ENCODE peak calls at places on chromosomes 2 and 18, in six cellular contexts. Y is neural progenitor cell, K is GM13977, J is omental fat pad, F is mucosa of descending colon, V is uterus. D is an unnamed sample.

GRCh38 chr2:69340101-69340775 is 46.8 kb downstream of the GFPT1 start:
- DNase-seq in F (no peak), V (no peak), K (no peak), Y (no peak), J (no peak), D (no peak)

GRCh38 chr2:166393008-166393407 is 17.3 kb upstream of the SCN9A start:
- DNase-seq in V (no peak), J (no peak), K (no peak), F (no peak), Y (no peak), D (no peak)

GRCh38 chr2:239386001-239386670 is 14.7 kb downstream of the HDAC4 start:
- DNase-seq in K (no peak), Y (no peak), V (no peak), F (no peak), J (no peak), D (no peak)

GRCh38 chr2:113167115-113167932 is 6.4 kb upstream of the PSD4 start:
- DNase-seq in V (no peak), K (no peak), F (peak; percentile 84), J (no peak), Y (no peak), D (no peak)

GRCh38 chr2:52416340-52416739 is 1351.3 kb upstream of the CHAC2 start:
- DNase-seq in Y (peak; percentile 45), J (no peak), K (no peak), V (no peak), F (no peak), D (peak; percentile 33)

GRCh38 chr2:206423147-206423546 is 20.2 kb upstream of the ADAM23 start:
- DNase-seq in J (no peak), Y (peak; percentile 39), F (no peak), V (no peak), K (no peak), D (peak; percentile 41)

GRCh38 chr2:165601866-165602636 is 132.6 kb downstream of the CSRNP3 start:
- DNase-seq in J (no peak), F (no peak), V (no peak), Y (no peak), K (no peak), D (peak; percentile 69)

GRCh38 chr2:203759692-203760365 is 53.4 kb downstream of the CD28 start:
- DNase-seq in K (no peak), J (no peak), F (no peak), Y (no peak), V (no peak), D (peak; percentile 87)

GRCh38 chr2:231670892-231671616 is 37.3 kb upstream of the PTMA start:
- DNase-seq in F (peak; percentile 80), V (no peak), Y (peak; percentile 65), J (no peak), K (no peak), D (no peak)

GRCh38 chr18:6294119-6294784 is 120.5 kb downstream of the L3MBTL4 start:
- DNase-seq in Y (no peak), F (no peak), J (no peak), V (no peak), K (no peak), D (no peak)

GRCh38 chr2:10909050-10909995 is 2.4 kb upstream of the KCNF1 start:
- DNase-seq in V (no peak), J (no peak), Y (peak; percentile 76), F (no peak), K (no peak), D (peak; percentile 38)

GRCh38 chr2:137180012-137180411 is 414.7 kb downstream of the THSD7B start:
- DNase-seq in K (no peak), J (no peak), F (no peak), Y (no peak), V (no peak), D (no peak)

GRCh38 chr2:37262510-37262909 is 31.1 kb downstream of the NDUFAF7 start:
- DNase-seq in F (no peak), J (no peak), Y (no peak), K (no peak), V (no peak), D (no peak)

GRCh38 chr2:37268111-37268510 is 36.7 kb downstream of the NDUFAF7 start:
- DNase-seq in F (no peak), K (no peak), J (no peak), V (no peak), Y (no peak), D (no peak)

GRCh38 chr2:37267685-37268084 is 36.2 kb downstream of the NDUFAF7 start:
- DNase-seq in V (no peak), F (no peak), Y (no peak), J (no peak), K (no peak), D (no peak)

GRCh38 chr2:37263839-37264238 is 32.4 kb downstream of the NDUFAF7 start:
- DNase-seq in V (no peak), J (no peak), K (no peak), F (no peak), Y (no peak), D (no peak)
- TF ChIP-seq CTCF in V (no peak), J (no peak), K (no peak), F (no peak), Y (no peak), D (no peak)

DNA sequence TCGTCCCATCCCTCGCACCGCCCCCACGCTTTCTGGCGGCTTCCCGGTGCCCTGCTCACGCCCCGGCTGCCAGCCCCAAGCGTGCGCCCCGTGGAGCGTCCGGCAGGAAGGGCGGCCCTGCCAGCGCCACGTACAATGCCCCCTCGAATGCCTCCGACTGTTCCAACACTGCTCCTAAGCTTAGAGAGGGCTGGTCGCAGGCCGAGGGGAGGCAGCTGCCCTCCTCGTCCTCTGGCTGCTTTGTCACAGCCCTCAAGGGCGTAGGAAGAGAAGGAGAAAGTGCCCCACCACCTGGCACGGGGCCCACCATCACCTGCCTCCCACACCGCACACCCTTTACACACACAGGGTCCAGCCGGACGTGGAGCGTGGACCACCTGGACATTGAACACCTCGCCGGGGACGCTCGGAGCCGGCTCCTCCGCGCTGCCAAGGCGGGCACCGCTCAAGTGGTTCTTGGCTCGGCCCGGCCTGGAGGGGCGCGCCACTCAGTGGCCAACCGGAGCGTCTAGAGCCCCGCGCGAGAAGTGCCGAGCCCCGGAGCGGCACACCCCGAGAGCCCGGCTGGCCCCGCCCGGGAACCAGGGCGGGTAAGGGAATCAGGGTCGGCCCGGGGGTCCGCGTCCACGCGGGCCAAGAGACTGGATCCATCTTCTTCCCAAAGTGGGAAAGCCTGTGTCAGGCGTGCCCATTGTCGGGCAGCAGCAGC is 830 bp downstream of the DNER start:
- DNase-seq in V (no peak), F (peak; percentile 32), Y (peak; percentile 78), J (no peak), K (peak; percentile 26), D (peak; percentile 56)
- TF ChIP-seq CTCF in V (no peak), F (no peak), Y (peak; percentile 47), J (no peak), K (no peak), D (no peak)

DNA sequence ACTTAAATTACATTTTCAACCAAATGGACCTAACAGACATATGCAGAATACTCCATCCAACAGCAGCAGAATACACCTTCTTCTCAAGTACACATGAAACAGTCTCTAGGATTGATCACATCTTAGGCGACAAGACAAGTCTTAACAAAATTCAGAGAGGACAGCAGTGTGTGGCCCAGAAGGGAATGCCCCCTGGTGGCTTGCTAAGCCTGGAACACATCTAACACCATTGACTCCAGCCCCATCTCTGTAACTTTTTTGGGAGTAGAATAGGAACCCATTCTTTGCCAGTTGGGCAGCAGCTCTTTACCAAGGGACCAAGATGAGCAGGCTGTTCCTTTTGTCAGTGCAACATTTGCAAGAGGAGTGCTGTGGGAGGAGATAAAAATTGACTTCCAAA is 249.9 kb downstream of the PLCL1 start:
- DNase-seq in V (no peak), Y (peak; percentile 53), F (peak; percentile 18), J (no peak), K (peak; percentile 29), D (peak; percentile 46)
- TF ChIP-seq CTCF in V (no peak), Y (peak; percentile 58), F (no peak), J (no peak), K (peak; percentile 58), D (peak; percentile 27)

DNA sequence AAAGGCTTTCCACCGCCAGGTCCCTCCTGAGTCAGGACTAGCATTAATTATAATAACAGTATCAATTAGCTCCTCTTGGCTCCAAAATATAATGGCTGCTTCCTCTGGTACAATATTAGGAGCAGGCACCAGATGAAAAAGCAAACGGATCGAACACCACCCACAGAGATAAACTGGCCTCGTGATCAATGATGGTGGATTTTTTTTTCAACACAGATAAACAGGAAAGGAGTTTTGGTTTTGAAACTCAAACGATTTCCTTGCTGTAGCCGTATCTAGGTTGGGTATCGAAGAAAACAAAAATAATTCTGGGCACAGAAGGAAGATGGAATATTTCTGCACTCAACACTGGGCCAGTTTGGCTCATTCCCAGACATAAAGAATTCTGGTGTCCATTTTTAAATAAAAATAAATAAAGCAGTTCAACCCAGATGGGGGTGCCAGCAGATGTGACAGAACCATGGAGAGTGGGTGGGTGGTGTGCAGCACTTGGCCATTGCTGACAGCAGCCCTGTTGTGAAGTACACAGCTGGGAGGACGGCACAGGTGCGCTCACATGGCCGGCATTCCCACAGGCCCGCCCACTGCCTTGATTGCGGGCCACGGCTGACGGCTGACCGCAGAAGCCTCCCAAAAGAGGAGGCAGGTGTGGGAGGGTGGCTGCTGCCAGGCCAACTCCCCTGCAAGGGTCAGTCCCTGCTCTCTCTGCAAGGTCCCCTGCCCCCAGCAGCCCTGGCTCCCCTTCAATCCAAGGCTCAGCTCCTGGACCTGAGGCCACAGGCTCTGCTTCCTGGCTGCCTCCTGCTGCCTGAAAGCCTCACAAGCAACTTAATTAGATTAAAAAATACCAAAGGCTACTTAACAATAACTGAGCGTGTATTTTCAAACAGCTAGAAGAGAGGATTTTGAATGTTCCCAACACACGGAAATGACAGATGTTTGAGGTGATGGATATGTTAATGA is 351.9 kb upstream of the ID2 start:
- DNase-seq in F (no peak), J (no peak), K (no peak), V (no peak), Y (peak; percentile 21), D (no peak)
- TF ChIP-seq CTCF in F (no peak), J (no peak), K (no peak), V (no peak), Y (no peak), D (no peak)

GRCh38 chr2:26471278-26471677 is 6.6 kb downstream of the OTOF start:
- DNase-seq in J (no peak), K (no peak), F (no peak), Y (peak; percentile 38), V (no peak), D (peak; percentile 16)
- TF ChIP-seq CTCF in J (no peak), K (no peak), F (no peak), Y (peak; percentile 39), V (no peak), D (no peak)

GRCh38 chr2:171541202-171541884 is 19.1 kb downstream of the CYBRD1 start:
- DNase-seq in J (no peak), Y (no peak), F (no peak), V (no peak), K (no peak), D (peak; percentile 37)
- TF ChIP-seq CTCF in J (no peak), Y (peak; percentile 42), F (no peak), V (no peak), K (peak; percentile 48), D (peak; percentile 36)

GRCh38 chr2:191151315-191151698 is 513 bp upstream of the STAT4 start:
- DNase-seq in F (peak; percentile 33), K (no peak), Y (no peak), J (no peak), V (no peak), D (no peak)
- TF ChIP-seq CTCF in F (no peak), K (no peak), Y (no peak), J (no peak), V (no peak), D (no peak)